ENCODE peak calls at places on chromosomes 5 and 9, in five cellular contexts. V is GM03348, U is PC-3, M is globus pallidus, Z is uterus. K is an unnamed sample.

GRCh38 chr5:91556-92263 is at the start of gene PLEKHG4B:
- DNase-seq in V (no peak), U (no peak), M (no peak), Z (no peak), K (no peak)

GRCh38 chr5:112635276-112635675 is 102.4 kb upstream of the APC start:
- DNase-seq in V (no peak), U (peak), M (no peak), Z (no peak), K (no peak)

GRCh38 chr9:87336914-87337333 is 160.7 kb upstream of the DAPK1 start:
- DNase-seq in V (peak), U (peak), M (peak), Z (peak), K (no peak)

GRCh38 chr5:5380298-5380697 is 42.2 kb upstream of the ICE1 start:
- DNase-seq in V (no peak), U (no peak), M (peak), Z (no peak), K (no peak)

GRCh38 chr9:69873401-69873950 is 52.9 kb downstream of the CFAP95 start:
- DNase-seq in V (no peak), U (no peak), M (no peak), Z (no peak), K (no peak)

GRCh38 chr9:84677080-84677479 is 7.6 kb downstream of the NTRK2 start:
- DNase-seq in V (no peak), U (no peak), M (no peak), Z (no peak), K (no peak)

GRCh38 chr9:106994463-106994862 is 131.5 kb downstream of the ZNF462 start:
- DNase-seq in V (no peak), U (no peak), M (no peak), Z (no peak), K (no peak)

GRCh38 chr5:99032234-99033013 is 103.6 kb upstream of the CHD1 start:
- DNase-seq in V (peak), U (peak), M (peak), Z (peak), K (peak)

K was measured in tibial artery.